ENCODE peak calls at places on chromosomes 1 and 21, in nine cellular contexts. One of them, this sample, is unnamed. For H3K4me1, the result is how much of the 10 kb centered on the place peaks cover.

GRCh38 chr21:38355992-38356781 is 99.4 kb downstream of the KCNJ15 start:
- DNase-seq in PC-3: peak
- DNase-seq in cardiac muscle cell: peak
- DNase-seq in lung: peak
- DNase-seq in A549: peak
- DNase-seq in pancreas: peak
- DNase-seq in heart left ventricle: peak
- DNase-seq in OCI-LY7: peak
- DNase-seq in IMR-90: peak
- DNase-seq in this sample: peak

GRCh38 chr1:162570718-162571117 is 9.2 kb downstream of the UAP1 start:
- DNase-seq in PC-3: no peak
- DNase-seq in cardiac muscle cell: no peak
- DNase-seq in lung: no peak
- DNase-seq in A549: no peak
- DNase-seq in pancreas: no peak
- DNase-seq in heart left ventricle: no peak
- DNase-seq in OCI-LY7: no peak
- DNase-seq in IMR-90: no peak
- DNase-seq in this sample: no peak

GRCh38 chr1:3886106-3886670 is 13.9 kb downstream of the C1orf174 start:
- DNase-seq in PC-3: no peak
- DNase-seq in cardiac muscle cell: no peak
- DNase-seq in lung: no peak
- DNase-seq in A549: no peak
- DNase-seq in pancreas: no peak
- DNase-seq in heart left ventricle: no peak
- DNase-seq in OCI-LY7: no peak
- DNase-seq in IMR-90: no peak
- DNase-seq in this sample: no peak

GRCh38 chr1:153790996-153791855 is 16.0 kb downstream of the SLC27A3 start:
- DNase-seq in PC-3: no peak
- DNase-seq in cardiac muscle cell: peak
- DNase-seq in lung: no peak
- DNase-seq in A549: no peak
- DNase-seq in pancreas: peak
- DNase-seq in heart left ventricle: no peak
- DNase-seq in OCI-LY7: peak
- DNase-seq in IMR-90: peak
- DNase-seq in this sample: no peak

GRCh38 chr1:78825561-78825960 is 175.9 kb downstream of the IFI44 start:
- DNase-seq in PC-3: no peak
- DNase-seq in cardiac muscle cell: peak
- DNase-seq in lung: no peak
- DNase-seq in A549: no peak
- DNase-seq in pancreas: no peak
- DNase-seq in heart left ventricle: no peak
- DNase-seq in OCI-LY7: no peak
- DNase-seq in IMR-90: peak
- DNase-seq in this sample: no peak

GRCh38 chr21:46150491-46151121 is 4.8 kb downstream of the FTCD start:
- DNase-seq in PC-3: no peak
- DNase-seq in cardiac muscle cell: no peak
- DNase-seq in lung: no peak
- DNase-seq in A549: no peak
- DNase-seq in pancreas: peak
- DNase-seq in heart left ventricle: peak
- DNase-seq in OCI-LY7: no peak
- DNase-seq in IMR-90: no peak
- DNase-seq in this sample: peak

GRCh38 chr1:82258887-82259286 is 458.2 kb downstream of the ADGRL2 start:
- DNase-seq in PC-3: no peak
- DNase-seq in cardiac muscle cell: no peak
- DNase-seq in lung: no peak
- DNase-seq in A549: no peak
- DNase-seq in pancreas: no peak
- DNase-seq in heart left ventricle: no peak
- DNase-seq in OCI-LY7: no peak
- DNase-seq in IMR-90: no peak
- DNase-seq in this sample: no peak

GRCh38 chr1:22880174-22880601 is 92.5 kb downstream of the LACTBL1 start:
- DNase-seq in PC-3: peak
- DNase-seq in cardiac muscle cell: peak
- DNase-seq in lung: no peak
- DNase-seq in A549: no peak
- DNase-seq in pancreas: no peak
- DNase-seq in heart left ventricle: no peak
- DNase-seq in OCI-LY7: no peak
- DNase-seq in IMR-90: peak
- DNase-seq in this sample: no peak

GRCh38 chr1:1073743-1074587 is at the start of gene RNF223:
- DNase-seq in PC-3: peak
- DNase-seq in cardiac muscle cell: no peak
- DNase-seq in lung: peak
- DNase-seq in A549: no peak
- DNase-seq in pancreas: no peak
- DNase-seq in heart left ventricle: no peak
- DNase-seq in OCI-LY7: no peak
- DNase-seq in IMR-90: no peak
- DNase-seq in this sample: no peak

GRCh38 chr1:26112407-26112775 is 767 bp downstream of the PDIK1L start:
- DNase-seq in PC-3: no peak
- DNase-seq in cardiac muscle cell: no peak
- DNase-seq in lung: no peak
- DNase-seq in A549: no peak
- DNase-seq in pancreas: no peak
- DNase-seq in heart left ventricle: no peak
- DNase-seq in OCI-LY7: peak
- DNase-seq in IMR-90: no peak
- DNase-seq in this sample: no peak

GRCh38 chr1:203268901-203269653 is 36.2 kb upstream of the BTG2 start:
- DNase-seq in PC-3: peak
- DNase-seq in cardiac muscle cell: peak
- DNase-seq in lung: no peak
- DNase-seq in A549: peak
- DNase-seq in pancreas: no peak
- DNase-seq in heart left ventricle: no peak
- DNase-seq in OCI-LY7: peak
- DNase-seq in IMR-90: peak
- DNase-seq in this sample: peak

GRCh38 chr1:203267347-203267846 is 37.9 kb upstream of the BTG2 start:
- DNase-seq in PC-3: peak
- DNase-seq in cardiac muscle cell: peak
- DNase-seq in lung: peak
- DNase-seq in A549: peak
- DNase-seq in pancreas: peak
- DNase-seq in heart left ventricle: peak
- DNase-seq in OCI-LY7: peak
- DNase-seq in IMR-90: peak
- DNase-seq in this sample: peak

GRCh38 chr1:203269654-203270020 is 35.7 kb upstream of the BTG2 start:
- DNase-seq in PC-3: no peak
- DNase-seq in cardiac muscle cell: no peak
- DNase-seq in lung: no peak
- DNase-seq in A549: no peak
- DNase-seq in pancreas: no peak
- DNase-seq in heart left ventricle: no peak
- DNase-seq in OCI-LY7: no peak
- DNase-seq in IMR-90: no peak
- DNase-seq in this sample: no peak

GRCh38 chr1:203265541-203265940 is 36.1 kb upstream of the CHIT1 start:
- DNase-seq in PC-3: peak
- DNase-seq in cardiac muscle cell: no peak
- DNase-seq in lung: no peak
- DNase-seq in A549: no peak
- DNase-seq in pancreas: no peak
- DNase-seq in heart left ventricle: no peak
- DNase-seq in OCI-LY7: peak
- DNase-seq in IMR-90: no peak
- DNase-seq in this sample: no peak

GRCh38 chr1:203267912-203268311 is 37.4 kb upstream of the BTG2 start:
- DNase-seq in PC-3: no peak
- DNase-seq in cardiac muscle cell: no peak
- DNase-seq in lung: no peak
- DNase-seq in A549: no peak
- DNase-seq in pancreas: no peak
- DNase-seq in heart left ventricle: no peak
- DNase-seq in OCI-LY7: peak
- DNase-seq in IMR-90: no peak
- DNase-seq in this sample: no peak
- H3K27ac ChIP-seq in PC-3: no peak
- H3K27ac ChIP-seq in cardiac muscle cell: no peak
- H3K27ac ChIP-seq in lung: no peak
- H3K27ac ChIP-seq in A549: peak
- H3K27ac ChIP-seq in pancreas: no peak
- H3K27ac ChIP-seq in heart left ventricle: peak
- H3K27ac ChIP-seq in OCI-LY7: no peak
- H3K27ac ChIP-seq in IMR-90: no peak
- H3K27ac ChIP-seq in this sample: peak

DNA sequence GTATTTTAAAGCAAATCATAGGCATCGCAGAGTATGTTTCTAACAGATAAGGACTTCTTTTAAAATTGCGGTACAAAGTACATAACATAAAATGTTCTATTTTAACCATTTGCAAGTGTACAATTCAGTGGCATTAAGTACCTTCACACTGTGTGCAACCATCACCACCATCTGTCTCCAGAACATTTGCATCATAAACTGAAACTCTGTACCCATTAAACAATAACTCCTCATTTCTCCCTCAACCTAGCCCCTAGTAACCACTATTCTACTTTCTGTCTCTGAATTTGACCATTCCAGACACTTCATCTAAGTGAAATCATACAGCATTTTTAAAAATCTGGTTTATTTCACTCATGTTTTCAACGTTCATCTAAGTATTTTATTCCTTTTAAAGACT is 16.6 kb upstream of the ATF3 start:
- DNase-seq in PC-3: no peak
- DNase-seq in cardiac muscle cell: no peak
- DNase-seq in lung: no peak
- DNase-seq in A549: no peak
- DNase-seq in pancreas: no peak
- DNase-seq in heart left ventricle: no peak
- DNase-seq in OCI-LY7: no peak
- DNase-seq in IMR-90: no peak
- DNase-seq in this sample: no peak
- TF ChIP-seq CTCF in PC-3: no peak
- TF ChIP-seq CTCF in cardiac muscle cell: no peak
- TF ChIP-seq CTCF in lung: no peak
- TF ChIP-seq CTCF in A549: no peak
- TF ChIP-seq CTCF in pancreas: no peak
- TF ChIP-seq CTCF in heart left ventricle: no peak
- TF ChIP-seq CTCF in OCI-LY7: no peak
- TF ChIP-seq CTCF in IMR-90: no peak
- TF ChIP-seq CTCF in this sample: no peak

DNA sequence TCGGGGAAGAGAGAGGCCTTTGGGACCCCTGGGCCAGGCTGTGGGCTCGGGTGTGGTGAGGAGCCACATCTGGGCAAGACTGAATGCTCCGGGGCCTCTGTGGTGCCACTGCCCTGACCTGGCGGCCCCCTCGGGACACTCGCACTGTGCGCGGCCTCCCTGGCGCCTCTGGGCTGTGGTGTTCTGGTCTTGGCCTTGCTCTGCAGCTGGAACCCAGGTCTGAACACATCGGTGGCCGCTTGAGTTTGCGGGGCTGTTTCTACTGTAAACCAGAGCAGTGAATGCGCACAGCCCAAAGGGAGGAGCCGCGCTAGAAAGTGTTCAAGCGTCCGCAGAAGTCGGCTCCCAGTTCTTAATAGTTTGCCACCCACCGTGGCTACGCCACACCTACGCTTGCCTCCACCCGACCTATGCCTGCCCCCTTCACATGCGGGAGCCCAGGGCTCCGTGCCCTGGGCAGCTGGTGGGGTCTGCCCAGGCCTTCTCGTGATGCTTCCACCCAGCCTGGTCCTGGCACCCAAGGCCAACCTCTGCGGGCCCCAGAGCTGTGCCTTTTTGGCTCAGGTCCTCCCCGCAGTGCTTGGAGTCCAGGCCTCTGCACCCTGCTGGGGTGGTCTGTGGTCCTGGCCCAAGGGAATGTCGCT is 4.4 kb downstream of the PDE9A start:
- DNase-seq in PC-3: no peak
- DNase-seq in cardiac muscle cell: no peak
- DNase-seq in lung: no peak
- DNase-seq in A549: no peak
- DNase-seq in pancreas: no peak
- DNase-seq in heart left ventricle: no peak
- DNase-seq in OCI-LY7: peak
- DNase-seq in IMR-90: no peak
- DNase-seq in this sample: no peak
- H3K4me1 ChIP-seq in PC-3: under half
- H3K4me1 ChIP-seq in cardiac muscle cell: under half
- H3K4me1 ChIP-seq in lung: under half
- H3K4me1 ChIP-seq in A549: under half
- H3K4me1 ChIP-seq in pancreas: under half
- H3K4me1 ChIP-seq in heart left ventricle: under half
- H3K4me1 ChIP-seq in OCI-LY7: half or more
- H3K4me1 ChIP-seq in IMR-90: under half
- H3K4me1 ChIP-seq in this sample: under half

GRCh38 chr1:205599667-205600042 is 32.2 kb downstream of the ELK4 start:
- DNase-seq in PC-3: no peak
- DNase-seq in cardiac muscle cell: no peak
- DNase-seq in lung: no peak
- DNase-seq in A549: no peak
- DNase-seq in pancreas: no peak
- DNase-seq in heart left ventricle: no peak
- DNase-seq in OCI-LY7: no peak
- DNase-seq in IMR-90: no peak
- DNase-seq in this sample: no peak

GRCh38 chr1:205600085-205600484 is 31.7 kb downstream of the ELK4 start:
- DNase-seq in PC-3: peak
- DNase-seq in cardiac muscle cell: peak
- DNase-seq in lung: no peak
- DNase-seq in A549: no peak
- DNase-seq in pancreas: no peak
- DNase-seq in heart left ventricle: no peak
- DNase-seq in OCI-LY7: no peak
- DNase-seq in IMR-90: peak
- DNase-seq in this sample: no peak

GRCh38 chr1:205601209-205601608 is 30.6 kb downstream of the ELK4 start:
- DNase-seq in PC-3: no peak
- DNase-seq in cardiac muscle cell: no peak
- DNase-seq in lung: no peak
- DNase-seq in A549: no peak
- DNase-seq in pancreas: no peak
- DNase-seq in heart left ventricle: no peak
- DNase-seq in OCI-LY7: no peak
- DNase-seq in IMR-90: no peak
- DNase-seq in this sample: no peak

GRCh38 chr1:205604059-205604458 is 27.8 kb downstream of the ELK4 start:
- DNase-seq in PC-3: no peak
- DNase-seq in cardiac muscle cell: no peak
- DNase-seq in lung: no peak
- DNase-seq in A549: no peak
- DNase-seq in pancreas: no peak
- DNase-seq in heart left ventricle: no peak
- DNase-seq in OCI-LY7: no peak
- DNase-seq in IMR-90: no peak
- DNase-seq in this sample: no peak

DNA sequence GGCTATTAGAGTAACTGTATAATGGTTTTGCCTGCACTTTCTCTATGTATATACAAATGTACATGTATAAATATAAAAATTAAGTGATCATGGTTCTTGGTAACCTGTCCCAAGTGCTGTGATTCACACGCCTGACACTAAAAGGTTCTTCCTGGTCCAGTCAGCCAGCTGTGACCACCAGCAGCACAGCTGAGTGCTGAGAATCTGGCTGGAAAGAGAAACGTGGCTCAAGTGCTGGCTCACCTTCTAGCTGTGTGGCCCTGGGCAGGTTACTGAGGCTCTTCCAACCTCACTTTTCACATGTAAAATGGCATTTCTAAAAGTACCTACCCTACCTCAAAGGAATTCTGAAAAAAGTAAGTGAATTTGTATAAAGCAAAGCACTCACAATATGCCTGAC is 29.7 kb downstream of the ELK4 start:
- DNase-seq in PC-3: no peak
- DNase-seq in cardiac muscle cell: no peak
- DNase-seq in lung: no peak
- DNase-seq in A549: no peak
- DNase-seq in pancreas: no peak
- DNase-seq in heart left ventricle: no peak
- DNase-seq in OCI-LY7: no peak
- DNase-seq in IMR-90: no peak
- DNase-seq in this sample: peak
- H3K27ac ChIP-seq in PC-3: no peak
- H3K27ac ChIP-seq in cardiac muscle cell: no peak
- H3K27ac ChIP-seq in lung: no peak
- H3K27ac ChIP-seq in A549: no peak
- H3K27ac ChIP-seq in pancreas: peak
- H3K27ac ChIP-seq in heart left ventricle: no peak
- H3K27ac ChIP-seq in OCI-LY7: peak
- H3K27ac ChIP-seq in IMR-90: no peak
- H3K27ac ChIP-seq in this sample: no peak

This sample was measured in thyroid gland.